ENCODE peak calls at places on chromosome 12, in four cellular contexts. O, M, J and L are unnamed samples.

GRCh38 chr12:123164710-123165261 is 13.9 kb upstream of the PITPNM2 start:
- DNase-seq in O (no peak), M (no peak), J (no peak), L (no peak)

GRCh38 chr12:101935769-101936741 is 58.7 kb downstream of the DRAM1 start:
- DNase-seq in O (peak), M (peak), J (peak), L (no peak)

GRCh38 chr12:54259194-54260011 is 20.5 kb downstream of the CBX5 start:
- DNase-seq in O (peak), M (peak), J (peak), L (no peak)

GRCh38 chr12:30925607-30926242 is 823 bp upstream of the TSPAN11 start:
- DNase-seq in O (no peak), M (no peak), J (no peak), L (no peak)

GRCh38 chr12:123444396-123445026 is 8.0 kb upstream of the RILPL2 start:
- DNase-seq in O (peak), M (no peak), J (no peak), L (no peak)

GRCh38 chr12:106138646-106139421 is at the start of gene NUAK1:
- DNase-seq in O (no peak), M (peak), J (peak), L (peak)

GRCh38 chr12:2683283-2684025 is 111.3 kb upstream of the FKBP4 start:
- DNase-seq in O (no peak), M (no peak), J (no peak), L (no peak)

GRCh38 chr12:49689236-49689635 is 18.0 kb downstream of the FMNL3 start:
- DNase-seq in O (no peak), M (no peak), J (no peak), L (no peak)

GRCh38 chr12:50326636-50327284 is 43.4 kb upstream of the LIMA1 start:
- DNase-seq in O (peak), M (no peak), J (peak), L (no peak)

GRCh38 chr12:80670214-80670613 is 37.2 kb upstream of the MYF6 start:
- DNase-seq in O (no peak), M (no peak), J (no peak), L (no peak)

GRCh38 chr12:65100140-65100539 is 21.0 kb downstream of the WIF1 start:
- DNase-seq in O (peak), M (no peak), J (peak), L (no peak)

GRCh38 chr12:110683888-110684287 is 5.0 kb downstream of the HVCN1 start:
- DNase-seq in O (no peak), M (no peak), J (no peak), L (no peak)

GRCh38 chr12:71237128-71237527 is 79.3 kb upstream of the TSPAN8 start:
- DNase-seq in O (no peak), M (no peak), J (no peak), L (no peak)

GRCh38 chr12:1351926-1352325 is 242.5 kb downstream of the FBXL14 start:
- DNase-seq in O (no peak), M (no peak), J (no peak), L (no peak)

GRCh38 chr12:6104027-6104426 is 20.4 kb downstream of the VWF start:
- DNase-seq in O (no peak), M (no peak), J (no peak), L (no peak)

GRCh38 chr12:112234303-112234702 is 108.9 kb downstream of the TRAFD1 start:
- DNase-seq in O (no peak), M (no peak), J (no peak), L (no peak)

GRCh38 chr12:82964446-82964845 is 277.7 kb downstream of the TMTC2 start:
- DNase-seq in O (peak), M (no peak), J (no peak), L (no peak)

GRCh38 chr12:11595080-11595479 is 54.4 kb upstream of the ETV6 start:
- DNase-seq in O (no peak), M (no peak), J (no peak), L (no peak)

GRCh38 chr12:89976866-89977265 is 268.2 kb upstream of the ATP2B1 start:
- DNase-seq in O (no peak), M (no peak), J (no peak), L (no peak)

GRCh38 chr12:106722854-106723253 is 51.6 kb upstream of the RIC8B start:
- DNase-seq in O (no peak), M (no peak), J (no peak), L (no peak)

GRCh38 chr12:117513353-117513752 is 151.9 kb upstream of the NOS1 start:
- DNase-seq in O (no peak), M (no peak), J (no peak), L (no peak)

GRCh38 chr12:108804361-108804949 is 52.9 kb downstream of the SSH1 start:
- DNase-seq in O (no peak), M (peak), J (no peak), L (no peak)

GRCh38 chr12:48105321-48105866 is 485 bp downstream of the SENP1 start:
- DNase-seq in O (no peak), M (no peak), J (peak), L (no peak)

GRCh38 chr12:132432721-132433577 is 57.0 kb upstream of the FBRSL1 start:
- DNase-seq in O (no peak), M (peak), J (no peak), L (no peak)

GRCh38 chr12:69466867-69467266 is 3.3 kb upstream of the FRS2 start:
- DNase-seq in O (no peak), M (no peak), J (no peak), L (no peak)
- TF ChIP-seq CTCF in O (no peak), M (no peak), J (peak), L (no peak)

GRCh38 chr12:9378430-9378835 is 170.2 kb upstream of the PZP start:
- DNase-seq in O (peak), M (no peak), J (peak), L (no peak)
- TF ChIP-seq CTCF in O (peak), M (peak), J (peak), L (peak)

GRCh38 chr12:32836710-32837109 is 59.9 kb downstream of the PKP2 start:
- DNase-seq in O (no peak), M (no peak), J (peak), L (no peak)

GRCh38 chr12:32843528-32844095 is 53.0 kb downstream of the PKP2 start:
- DNase-seq in O (peak), M (no peak), J (no peak), L (no peak)

GRCh38 chr12:32841061-32841460 is 55.5 kb downstream of the PKP2 start:
- DNase-seq in O (no peak), M (no peak), J (no peak), L (no peak)

GRCh38 chr12:32837974-32838373 is 58.6 kb downstream of the PKP2 start:
- DNase-seq in O (no peak), M (no peak), J (no peak), L (no peak)

GRCh38 chr12:32839828-32840227 is 56.7 kb downstream of the PKP2 start:
- DNase-seq in O (no peak), M (no peak), J (no peak), L (no peak)
- TF ChIP-seq CTCF in O (no peak), M (no peak), J (no peak), L (no peak)

GRCh38 chr12:29427964-29428363 is 47.0 kb upstream of the ERGIC2 start:
- DNase-seq in O (peak), M (peak), J (peak), L (no peak)
- TF ChIP-seq CTCF in O (peak), M (peak), J (peak), L (no peak)

GRCh38 chr12:93539821-93540220 is 32.7 kb upstream of the SOCS2 start:
- DNase-seq in O (no peak), M (no peak), J (no peak), L (no peak)

GRCh38 chr12:93540506-93540905 is 32.0 kb upstream of the SOCS2 start:
- DNase-seq in O (no peak), M (no peak), J (no peak), L (no peak)

GRCh38 chr12:93536766-93537515 is 35.5 kb upstream of the SOCS2 start:
- DNase-seq in O (no peak), M (peak), J (no peak), L (no peak)

GRCh38 chr12:93536111-93536765 is 36.2 kb upstream of the SOCS2 start:
- DNase-seq in O (no peak), M (no peak), J (no peak), L (no peak)

DNA sequence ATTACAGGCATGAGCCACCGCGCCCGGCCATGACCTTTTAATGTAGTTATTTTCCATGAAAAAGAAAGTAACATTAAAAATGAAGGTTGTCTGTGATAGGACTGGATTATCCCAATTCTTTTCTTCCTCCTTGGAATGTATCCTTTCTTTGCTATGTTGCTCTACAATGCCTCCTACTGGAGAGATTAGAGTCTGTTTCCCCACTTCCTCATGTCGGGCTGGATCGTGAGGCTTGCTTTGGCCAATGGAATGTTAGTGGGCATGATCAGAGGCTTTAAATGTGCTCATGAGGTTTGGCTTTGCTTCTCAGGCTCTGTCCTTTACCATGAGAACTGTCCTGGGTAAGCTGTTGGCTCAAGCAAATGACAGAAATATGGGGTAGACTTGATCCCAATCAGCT is 34.7 kb upstream of the SOCS2 start:
- DNase-seq in O (no peak), M (no peak), J (no peak), L (no peak)
- TF ChIP-seq CTCF in O (peak), M (no peak), J (peak), L (no peak)